ENCODE peak calls at places on chromosome X, in four cellular contexts. S, D, T and N are unnamed samples.

GRCh38 chrX:69503228-69503834 is 795 bp upstream of the NALF2 start:
- DNase-seq in D (no peak), T (no peak), S (no peak), N (no peak)

GRCh38 chrX:131987252-131987651 is 35.9 kb upstream of the STK26 start:
- DNase-seq in S (no peak), D (peak), T (no peak), N (peak)

GRCh38 chrX:95346854-95347253 is 1337.8 kb upstream of the DIAPH2 start:
- DNase-seq in D (no peak), T (no peak), S (no peak), N (no peak)

GRCh38 chrX:2501246-2502102 is 698 bp upstream of the DHRSX start:
- DNase-seq in T (no peak), S (no peak), D (no peak), N (no peak)

GRCh38 chrX:11381464-11381863 is 88.3 kb downstream of the AMELX start:
- DNase-seq in T (peak), D (peak), S (no peak), N (no peak)

GRCh38 chrX:150486011-150486410 is 82.4 kb upstream of the MTM1 start:
- DNase-seq in T (peak), D (peak), S (no peak), N (peak)

GRCh38 chrX:16930392-16930791 is 16.1 kb upstream of the REPS2 start:
- DNase-seq in S (no peak), T (no peak), D (no peak), N (no peak)

GRCh38 chrX:74537011-74537390 is 77.4 kb downstream of the RLIM start:
- DNase-seq in S (peak), T (no peak), D (no peak), N (no peak)

GRCh38 chrX:69305333-69306062 is 140.2 kb upstream of the PJA1 start:
- DNase-seq in T (no peak), S (no peak), D (no peak), N (no peak)

GRCh38 chrX:40734956-40735317 is 405 bp downstream of the MED14 start:
- DNase-seq in S (no peak), T (no peak), D (no peak), N (peak)

GRCh38 chrX:151510203-151510602 is 53.3 kb upstream of the PASD1 start:
- DNase-seq in S (no peak), T (no peak), D (no peak), N (no peak)

GRCh38 chrX:18946157-18946556 is 37.8 kb downstream of the PHKA2 start:
- DNase-seq in T (no peak), S (no peak), D (no peak), N (no peak)

GRCh38 chrX:37349131-37350033 is at the start of gene PRRG1:
- DNase-seq in T (peak), S (peak), D (no peak), N (peak)

GRCh38 chrX:129359269-129359668 is 164.0 kb downstream of the SMARCA1 start:
- DNase-seq in D (no peak), T (no peak), S (no peak), N (no peak)